ENCODE peak calls at places on chromosomes 3 and 15, in eight cellular contexts. H, M, L, N, C, T, E and Q are unnamed samples.

GRCh38 chr3:126704494-126705214 is 614 bp downstream of the CHCHD6 start:
- DNase-seq in H (no peak), M (peak), L (no peak), N (no peak), C (no peak), T (peak), E (no peak), Q (no peak)

GRCh38 chr3:131561511-131561910 is 58.7 kb upstream of the MRPL3 start:
- DNase-seq in H (no peak), M (no peak), L (no peak), N (peak), C (no peak), T (no peak), E (no peak), Q (peak)

GRCh38 chr15:100559330-100559729 is 30.6 kb upstream of the CERS3 start:
- DNase-seq in H (no peak), M (no peak), L (peak), N (no peak), C (no peak), T (peak), E (no peak), Q (peak)

GRCh38 chr3:13706451-13706850 is 157.5 kb downstream of the FBLN2 start:
- DNase-seq in H (no peak), M (peak), L (no peak), N (no peak), C (peak), T (no peak), E (no peak), Q (no peak)

GRCh38 chr3:182212479-182213076 is 500.9 kb downstream of the SOX2 start:
- DNase-seq in H (peak), M (no peak), L (no peak), N (no peak), C (no peak), T (peak), E (peak), Q (peak)

GRCh38 chr3:62161306-62161705 is 212.0 kb downstream of the FEZF2 start:
- DNase-seq in H (no peak), M (no peak), L (no peak), N (no peak), C (no peak), T (peak), E (no peak), Q (no peak)

GRCh38 chr15:92020207-92020606 is 166.7 kb downstream of the SLCO3A1 start:
- DNase-seq in H (no peak), M (no peak), L (no peak), N (no peak), C (no peak), T (no peak), E (no peak), Q (no peak)

GRCh38 chr3:115325539-115325938 is 178.5 kb upstream of the ZBTB20 start:
- DNase-seq in H (peak), M (no peak), L (no peak), N (no peak), C (no peak), T (peak), E (no peak), Q (no peak)

GRCh38 chr3:67083277-67083676 is 85.2 kb downstream of the KBTBD8 start:
- DNase-seq in H (no peak), M (no peak), L (no peak), N (no peak), C (no peak), T (no peak), E (peak), Q (no peak)

GRCh38 chr3:57062119-57062631 is 1.7 kb downstream of the SPATA12 start:
- DNase-seq in H (peak), M (no peak), L (no peak), N (peak), C (no peak), T (no peak), E (no peak), Q (no peak)

GRCh38 chr15:39936187-39936586 is 2.3 kb downstream of the EIF2AK4 start:
- DNase-seq in H (no peak), M (no peak), L (no peak), N (no peak), C (no peak), T (peak), E (no peak), Q (no peak)

GRCh38 chr3:161221881-161222600 is 930 bp downstream of the NMD3 start:
- DNase-seq in H (peak), M (no peak), L (no peak), N (no peak), C (no peak), T (peak), E (no peak), Q (no peak)

DNA sequence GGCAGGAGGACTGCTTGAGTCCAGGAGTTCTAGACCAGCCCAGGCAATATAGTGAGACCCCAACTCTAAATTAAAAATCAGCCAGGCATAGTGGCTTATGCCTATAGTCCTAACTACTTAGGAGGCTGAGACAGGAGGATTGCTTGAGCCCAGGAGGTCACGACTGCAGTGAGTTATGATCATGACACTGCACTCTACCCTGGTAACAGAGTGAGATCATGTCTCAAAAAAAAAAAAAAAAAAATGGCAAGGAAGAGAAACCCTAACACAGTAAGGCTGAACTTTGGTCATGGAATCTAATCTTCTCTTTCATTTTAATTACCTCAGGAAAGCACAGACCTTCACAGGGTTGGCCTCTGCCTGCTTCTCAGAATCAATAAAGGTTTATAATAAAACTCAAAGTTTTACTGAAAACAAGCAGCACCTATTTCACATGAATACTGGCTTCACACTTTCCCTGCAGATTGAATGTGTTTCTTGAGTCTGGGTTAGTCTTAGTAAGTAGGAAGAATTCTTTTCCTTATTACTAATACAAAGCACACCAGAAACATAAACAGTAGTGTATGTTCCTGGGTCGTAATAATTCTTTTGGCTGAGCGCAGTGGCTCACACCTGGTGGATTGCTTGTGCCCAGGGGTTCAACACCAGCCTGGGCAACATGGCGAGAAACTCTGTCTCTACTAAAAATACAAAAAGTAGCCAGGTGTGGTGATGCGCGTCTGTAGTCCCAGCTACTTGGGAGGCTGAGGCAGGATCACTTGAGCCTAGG is 11.6 kb upstream of the NR2C2 start:
- DNase-seq in H (no peak), M (no peak), L (no peak), N (no peak), C (no peak), T (no peak), E (no peak), Q (no peak)
- H3K4me3 ChIP-seq in H (no peak), M (no peak), L (no peak), N (no peak), C (no peak), T (no peak), E (no peak), Q (no peak)

DNA sequence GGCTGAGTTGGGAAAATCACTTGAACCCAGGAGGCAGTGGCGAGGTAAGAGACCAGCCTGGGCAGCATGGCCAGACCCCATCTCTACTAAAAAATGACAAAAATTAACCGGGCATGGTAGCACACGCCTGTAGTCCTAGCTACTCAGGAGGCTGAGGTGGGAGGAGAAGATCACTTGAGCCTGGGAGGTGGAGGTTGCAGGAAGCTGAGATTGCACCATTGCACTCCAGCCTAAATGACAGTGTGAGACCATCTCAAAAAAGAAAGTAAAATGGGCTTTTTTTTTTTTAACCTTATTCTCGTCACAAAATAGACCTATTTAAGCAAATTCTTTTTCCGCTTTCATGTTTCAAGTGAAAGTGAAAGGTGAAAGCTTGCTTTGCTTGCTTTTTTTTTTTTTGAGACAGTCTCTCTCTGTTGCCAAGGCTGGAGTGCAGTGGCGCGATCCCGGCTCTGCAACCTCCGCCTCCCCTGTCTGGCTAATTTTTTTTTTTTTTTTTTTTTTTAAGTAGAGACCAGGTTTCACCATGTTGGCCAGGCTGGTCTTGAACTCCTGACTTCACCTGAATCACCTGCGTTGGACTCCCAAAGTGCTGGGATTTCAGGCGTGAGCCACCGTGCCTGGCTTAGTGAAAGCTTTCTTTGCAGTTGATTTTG is 3.6 kb downstream of the PDIA3 start:
- DNase-seq in H (no peak), M (no peak), L (no peak), N (no peak), C (peak), T (peak), E (no peak), Q (no peak)
- H3K4me3 ChIP-seq in H (no peak), M (no peak), L (peak), N (no peak), C (peak), T (peak), E (peak), Q (no peak)

DNA sequence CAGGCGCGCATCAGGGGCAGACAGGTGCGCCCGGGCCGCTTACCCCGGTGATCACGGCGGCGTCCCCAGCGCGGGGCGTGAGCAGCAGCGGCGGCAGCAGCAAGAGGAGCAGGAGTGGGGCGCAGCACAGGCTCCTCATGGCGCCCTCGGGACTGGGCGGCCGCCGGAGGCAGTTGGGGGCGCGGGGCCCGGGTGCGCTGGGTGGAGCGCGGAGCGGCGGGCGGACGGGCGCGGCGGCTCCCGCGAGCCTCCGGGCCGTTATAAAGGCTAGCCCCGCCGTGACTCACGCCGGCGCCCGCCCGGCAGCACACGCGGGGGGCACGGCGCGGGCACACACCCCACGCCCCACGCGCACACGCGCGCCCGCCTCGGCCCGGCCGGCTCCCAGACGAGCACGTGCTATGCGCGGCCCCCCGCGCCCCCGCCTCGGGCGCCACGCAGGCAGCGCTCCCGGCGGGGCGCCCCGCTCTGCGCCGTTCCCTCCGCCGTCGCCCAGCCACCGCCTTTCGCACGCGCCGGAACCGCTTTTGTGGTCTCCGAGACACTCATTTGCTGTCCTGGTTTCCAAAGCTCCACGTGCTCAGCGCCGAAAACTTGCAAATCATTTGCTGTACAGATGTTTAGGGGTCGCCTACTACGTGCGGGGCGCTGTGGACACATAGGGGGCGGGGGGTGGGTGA is at the start of gene PROK2:
- DNase-seq in H (peak), M (peak), L (no peak), N (peak), C (no peak), T (no peak), E (no peak), Q (no peak)
- H3K4me3 ChIP-seq in H (peak), M (no peak), L (peak), N (peak), C (no peak), T (peak), E (no peak), Q (peak)

GRCh38 chr15:60399246-60399915 is 1.6 kb upstream of the ANXA2 start:
- DNase-seq in H (no peak), M (no peak), L (no peak), N (no peak), C (no peak), T (no peak), E (no peak), Q (no peak)
- H3K4me3 ChIP-seq in H (no peak), M (no peak), L (no peak), N (no peak), C (no peak), T (peak), E (peak), Q (peak)

GRCh38 chr15:52656412-52656811 is 22.8 kb downstream of the ATOSA start:
- DNase-seq in H (no peak), M (no peak), L (no peak), N (no peak), C (no peak), T (no peak), E (no peak), Q (no peak)
- H3K4me3 ChIP-seq in H (no peak), M (no peak), L (no peak), N (no peak), C (no peak), T (no peak), E (no peak), Q (no peak)

GRCh38 chr3:52259035-52259434 is 13.5 kb downstream of the PPM1M start:
- DNase-seq in H (no peak), M (no peak), L (no peak), N (no peak), C (no peak), T (no peak), E (no peak), Q (no peak)

GRCh38 chr3:52265387-52265786 is 13.1 kb downstream of the WDR82 start:
- DNase-seq in H (no peak), M (no peak), L (no peak), N (no peak), C (no peak), T (no peak), E (no peak), Q (no peak)

GRCh38 chr3:52259448-52259847 is 13.9 kb downstream of the PPM1M start:
- DNase-seq in H (no peak), M (no peak), L (no peak), N (no peak), C (no peak), T (no peak), E (no peak), Q (no peak)

GRCh38 chr3:52257911-52258310 is 12.4 kb downstream of the PPM1M start:
- DNase-seq in H (no peak), M (no peak), L (no peak), N (no peak), C (no peak), T (no peak), E (no peak), Q (no peak)

GRCh38 chr3:52262447-52262846 is 16.0 kb downstream of the WDR82 start:
- DNase-seq in H (no peak), M (no peak), L (no peak), N (no peak), C (no peak), T (no peak), E (no peak), Q (no peak)
- H3K4me3 ChIP-seq in H (no peak), M (no peak), L (no peak), N (no peak), C (no peak), T (no peak), E (no peak), Q (no peak)